ENCODE peak calls at places on chromosomes 6 and 20, in five cellular contexts. Y, K, G, A and V are unnamed samples.

GRCh38 chr20:32972181-32973076 is 31.8 kb downstream of the SUN5 start:
- DNase-seq in Y (peak), K (peak), G (no peak), A (peak), V (peak)

GRCh38 chr20:33640287-33640686 is 21.8 kb upstream of the C20orf144 start:
- DNase-seq in Y (no peak), K (no peak), G (no peak), A (no peak), V (no peak)

GRCh38 chr6:10465633-10466499 is 51.0 kb upstream of the TFAP2A start:
- DNase-seq in Y (no peak), K (no peak), G (no peak), A (no peak), V (no peak)

GRCh38 chr6:89661559-89661958 is 23.0 kb upstream of the LYRM2 start:
- DNase-seq in Y (no peak), K (no peak), G (no peak), A (no peak), V (no peak)

GRCh38 chr20:58667975-58668374 is 16.9 kb downstream of the STX16 start:
- DNase-seq in Y (no peak), K (no peak), G (no peak), A (no peak), V (no peak)

GRCh38 chr6:42099340-42100028 is 42.9 kb downstream of the C6orf132 start:
- DNase-seq in Y (no peak), K (peak), G (no peak), A (no peak), V (no peak)

GRCh38 chr6:139135578-139136545 is 982 bp downstream of the HECA start:
- DNase-seq in Y (peak), K (peak), G (no peak), A (peak), V (peak)

GRCh38 chr20:36079486-36079885 is 75.1 kb upstream of the EPB41L1 start:
- DNase-seq in Y (no peak), K (no peak), G (no peak), A (no peak), V (no peak)

GRCh38 chr6:1817033-1817761 is 207.5 kb downstream of the FOXC1 start:
- DNase-seq in Y (no peak), K (no peak), G (no peak), A (no peak), V (no peak)

GRCh38 chr6:15255481-15256414 is 9.9 kb downstream of the JARID2 start:
- DNase-seq in Y (no peak), K (no peak), G (no peak), A (no peak), V (no peak)

GRCh38 chr20:47230811-47231256 is 125.7 kb downstream of the ZMYND8 start:
- DNase-seq in Y (no peak), K (no peak), G (no peak), A (no peak), V (no peak)

GRCh38 chr6:132813173-132813856 is 1.1 kb upstream of the RPS12 start:
- DNase-seq in Y (peak), K (no peak), G (no peak), A (no peak), V (no peak)

GRCh38 chr20:49245921-49246740 is 26.9 kb downstream of the DDX27 start:
- DNase-seq in Y (no peak), K (no peak), G (no peak), A (no peak), V (no peak)

GRCh38 chr6:53793318-53793975 is 1.4 kb upstream of the LRRC1 start:
- DNase-seq in Y (no peak), K (no peak), G (no peak), A (peak), V (peak)